ENCODE peak calls at places on chromosomes 2 and 18, in eight cellular contexts. One of them, this sample, is unnamed.

GRCh38 chr2:109419960-109420370 is 193.8 kb downstream of the SEPTIN10 start:
- DNase-seq in kidney glomerular epithelial cell: no peak
- DNase-seq in iPS DF 19.7: no peak
- DNase-seq in GM12865: no peak
- DNase-seq in AG20443: peak
- DNase-seq in A549: no peak
- DNase-seq in HFFc6: peak
- DNase-seq in retina: no peak
- DNase-seq in this sample: peak

GRCh38 chr18:13246121-13246520 is 27.6 kb downstream of the LDLRAD4 start:
- DNase-seq in kidney glomerular epithelial cell: no peak
- DNase-seq in iPS DF 19.7: no peak
- DNase-seq in GM12865: no peak
- DNase-seq in AG20443: no peak
- DNase-seq in A549: no peak
- DNase-seq in HFFc6: no peak
- DNase-seq in retina: no peak
- DNase-seq in this sample: no peak

GRCh38 chr18:8982416-8983183 is 119.9 kb upstream of the NDUFV2 start:
- DNase-seq in kidney glomerular epithelial cell: peak
- DNase-seq in iPS DF 19.7: no peak
- DNase-seq in GM12865: peak
- DNase-seq in AG20443: peak
- DNase-seq in A549: peak
- DNase-seq in HFFc6: peak
- DNase-seq in retina: peak
- DNase-seq in this sample: peak

GRCh38 chr18:13371689-13372404 is 153.3 kb downstream of the LDLRAD4 start:
- DNase-seq in kidney glomerular epithelial cell: no peak
- DNase-seq in iPS DF 19.7: no peak
- DNase-seq in GM12865: no peak
- DNase-seq in AG20443: no peak
- DNase-seq in A549: no peak
- DNase-seq in HFFc6: no peak
- DNase-seq in retina: no peak
- DNase-seq in this sample: no peak

GRCh38 chr2:170475878-170476277 is 239.3 kb upstream of the SP5 start:
- DNase-seq in kidney glomerular epithelial cell: no peak
- DNase-seq in iPS DF 19.7: no peak
- DNase-seq in GM12865: no peak
- DNase-seq in AG20443: no peak
- DNase-seq in A549: no peak
- DNase-seq in HFFc6: no peak
- DNase-seq in retina: no peak
- DNase-seq in this sample: no peak

GRCh38 chr2:61789807-61790602 is 63.9 kb downstream of the FAM161A start:
- DNase-seq in kidney glomerular epithelial cell: no peak
- DNase-seq in iPS DF 19.7: no peak
- DNase-seq in GM12865: no peak
- DNase-seq in AG20443: no peak
- DNase-seq in A549: no peak
- DNase-seq in HFFc6: no peak
- DNase-seq in retina: no peak
- DNase-seq in this sample: no peak

GRCh38 chr2:197677483-197677882 is 2.1 kb upstream of the RFTN2 start:
- DNase-seq in kidney glomerular epithelial cell: no peak
- DNase-seq in iPS DF 19.7: no peak
- DNase-seq in GM12865: no peak
- DNase-seq in AG20443: peak
- DNase-seq in A549: no peak
- DNase-seq in HFFc6: peak
- DNase-seq in retina: no peak
- DNase-seq in this sample: peak

GRCh38 chr2:191835539-191836350 is 11.1 kb downstream of the CAVIN2 start:
- DNase-seq in kidney glomerular epithelial cell: no peak
- DNase-seq in iPS DF 19.7: peak
- DNase-seq in GM12865: no peak
- DNase-seq in AG20443: no peak
- DNase-seq in A549: no peak
- DNase-seq in HFFc6: peak
- DNase-seq in retina: no peak
- DNase-seq in this sample: no peak

GRCh38 chr2:68045337-68045736 is 17.5 kb downstream of the C1D start:
- DNase-seq in kidney glomerular epithelial cell: no peak
- DNase-seq in iPS DF 19.7: no peak
- DNase-seq in GM12865: no peak
- DNase-seq in AG20443: no peak
- DNase-seq in A549: no peak
- DNase-seq in HFFc6: peak
- DNase-seq in retina: no peak
- DNase-seq in this sample: peak

GRCh38 chr2:157172866-157173578 is 84.5 kb upstream of the GALNT5 start:
- DNase-seq in kidney glomerular epithelial cell: no peak
- DNase-seq in iPS DF 19.7: no peak
- DNase-seq in GM12865: no peak
- DNase-seq in AG20443: peak
- DNase-seq in A549: no peak
- DNase-seq in HFFc6: no peak
- DNase-seq in retina: no peak
- DNase-seq in this sample: no peak

GRCh38 chr2:210269148-210269547 is 43.9 kb upstream of the ACADL start:
- DNase-seq in kidney glomerular epithelial cell: no peak
- DNase-seq in iPS DF 19.7: no peak
- DNase-seq in GM12865: no peak
- DNase-seq in AG20443: no peak
- DNase-seq in A549: no peak
- DNase-seq in HFFc6: no peak
- DNase-seq in retina: no peak
- DNase-seq in this sample: no peak

GRCh38 chr18:58067611-58068010 is 23.6 kb downstream of the NEDD4L start:
- DNase-seq in kidney glomerular epithelial cell: no peak
- DNase-seq in iPS DF 19.7: no peak
- DNase-seq in GM12865: no peak
- DNase-seq in AG20443: no peak
- DNase-seq in A549: no peak
- DNase-seq in HFFc6: no peak
- DNase-seq in retina: no peak
- DNase-seq in this sample: no peak

GRCh38 chr2:191280834-191281756 is 35.9 kb downstream of the MYO1B start:
- DNase-seq in kidney glomerular epithelial cell: no peak
- DNase-seq in iPS DF 19.7: no peak
- DNase-seq in GM12865: no peak
- DNase-seq in AG20443: no peak
- DNase-seq in A549: no peak
- DNase-seq in HFFc6: no peak
- DNase-seq in retina: no peak
- DNase-seq in this sample: no peak

GRCh38 chr2:161136696-161137324 is 23.4 kb upstream of the TANK start:
- DNase-seq in kidney glomerular epithelial cell: peak
- DNase-seq in iPS DF 19.7: no peak
- DNase-seq in GM12865: peak
- DNase-seq in AG20443: peak
- DNase-seq in A549: no peak
- DNase-seq in HFFc6: no peak
- DNase-seq in retina: no peak
- DNase-seq in this sample: no peak

GRCh38 chr2:1234731-1235308 is 178.4 kb upstream of the TPO start:
- DNase-seq in kidney glomerular epithelial cell: peak
- DNase-seq in iPS DF 19.7: no peak
- DNase-seq in GM12865: no peak
- DNase-seq in AG20443: no peak
- DNase-seq in A549: no peak
- DNase-seq in HFFc6: peak
- DNase-seq in retina: no peak
- DNase-seq in this sample: no peak

GRCh38 chr2:198173864-198174263 is 369.5 kb downstream of the PLCL1 start:
- DNase-seq in kidney glomerular epithelial cell: no peak
- DNase-seq in iPS DF 19.7: no peak
- DNase-seq in GM12865: no peak
- DNase-seq in AG20443: no peak
- DNase-seq in A549: no peak
- DNase-seq in HFFc6: no peak
- DNase-seq in retina: no peak
- DNase-seq in this sample: no peak

GRCh38 chr2:79487371-79487770 is 25.5 kb upstream of the CTNNA2 start:
- DNase-seq in kidney glomerular epithelial cell: no peak
- DNase-seq in iPS DF 19.7: no peak
- DNase-seq in GM12865: no peak
- DNase-seq in AG20443: no peak
- DNase-seq in A549: no peak
- DNase-seq in HFFc6: no peak
- DNase-seq in retina: no peak
- DNase-seq in this sample: no peak

GRCh38 chr2:200247494-200247893 is 59.0 kb upstream of the SPATS2L start:
- DNase-seq in kidney glomerular epithelial cell: peak
- DNase-seq in iPS DF 19.7: no peak
- DNase-seq in GM12865: no peak
- DNase-seq in AG20443: peak
- DNase-seq in A549: no peak
- DNase-seq in HFFc6: peak
- DNase-seq in retina: no peak
- DNase-seq in this sample: no peak

GRCh38 chr2:18922276-18922675 is 332.9 kb upstream of the NT5C1B start:
- DNase-seq in kidney glomerular epithelial cell: no peak
- DNase-seq in iPS DF 19.7: no peak
- DNase-seq in GM12865: no peak
- DNase-seq in AG20443: no peak
- DNase-seq in A549: no peak
- DNase-seq in HFFc6: peak
- DNase-seq in retina: no peak
- DNase-seq in this sample: no peak

GRCh38 chr2:195498839-195499490 is 158.1 kb upstream of the SLC39A10 start:
- DNase-seq in kidney glomerular epithelial cell: no peak
- DNase-seq in iPS DF 19.7: no peak
- DNase-seq in GM12865: no peak
- DNase-seq in AG20443: peak
- DNase-seq in A549: no peak
- DNase-seq in HFFc6: peak
- DNase-seq in retina: no peak
- DNase-seq in this sample: no peak

GRCh38 chr2:44358498-44358897 is 2.8 kb downstream of the PREPL start:
- DNase-seq in kidney glomerular epithelial cell: peak
- DNase-seq in iPS DF 19.7: no peak
- DNase-seq in GM12865: peak
- DNase-seq in AG20443: peak
- DNase-seq in A549: no peak
- DNase-seq in HFFc6: no peak
- DNase-seq in retina: no peak
- DNase-seq in this sample: peak

GRCh38 chr2:96205238-96205637 is 3.4 kb downstream of the STARD7 start:
- DNase-seq in kidney glomerular epithelial cell: no peak
- DNase-seq in iPS DF 19.7: no peak
- DNase-seq in GM12865: no peak
- DNase-seq in AG20443: peak
- DNase-seq in A549: no peak
- DNase-seq in HFFc6: peak
- DNase-seq in retina: no peak
- DNase-seq in this sample: no peak

GRCh38 chr18:8217041-8217564 is 392.1 kb upstream of the RAB12 start:
- DNase-seq in kidney glomerular epithelial cell: no peak
- DNase-seq in iPS DF 19.7: no peak
- DNase-seq in GM12865: no peak
- DNase-seq in AG20443: no peak
- DNase-seq in A549: no peak
- DNase-seq in HFFc6: no peak
- DNase-seq in retina: peak
- DNase-seq in this sample: no peak

GRCh38 chr18:31156831-31157763 is 5.6 kb downstream of the DSC1 start:
- DNase-seq in kidney glomerular epithelial cell: peak
- DNase-seq in iPS DF 19.7: no peak
- DNase-seq in GM12865: no peak
- DNase-seq in AG20443: no peak
- DNase-seq in A549: no peak
- DNase-seq in HFFc6: no peak
- DNase-seq in retina: no peak
- DNase-seq in this sample: no peak

GRCh38 chr2:67733517-67733916 is 329.3 kb downstream of the C1D start:
- DNase-seq in kidney glomerular epithelial cell: peak
- DNase-seq in iPS DF 19.7: peak
- DNase-seq in GM12865: peak
- DNase-seq in AG20443: peak
- DNase-seq in A549: peak
- DNase-seq in HFFc6: no peak
- DNase-seq in retina: no peak
- DNase-seq in this sample: peak

GRCh38 chr2:49973917-49974368 is 819.6 kb upstream of the FSHR start:
- DNase-seq in kidney glomerular epithelial cell: peak
- DNase-seq in iPS DF 19.7: peak
- DNase-seq in GM12865: peak
- DNase-seq in AG20443: peak
- DNase-seq in A549: peak
- DNase-seq in HFFc6: no peak
- DNase-seq in retina: peak
- DNase-seq in this sample: peak

GRCh38 chr18:37465922-37466321 is 99.7 kb downstream of the CELF4 start:
- DNase-seq in kidney glomerular epithelial cell: no peak
- DNase-seq in iPS DF 19.7: no peak
- DNase-seq in GM12865: no peak
- DNase-seq in AG20443: no peak
- DNase-seq in A549: no peak
- DNase-seq in HFFc6: no peak
- DNase-seq in retina: peak
- DNase-seq in this sample: no peak

GRCh38 chr2:117359266-117359970 is 455.1 kb upstream of the DDX18 start:
- DNase-seq in kidney glomerular epithelial cell: no peak
- DNase-seq in iPS DF 19.7: no peak
- DNase-seq in GM12865: no peak
- DNase-seq in AG20443: no peak
- DNase-seq in A549: no peak
- DNase-seq in HFFc6: no peak
- DNase-seq in retina: no peak
- DNase-seq in this sample: no peak

GRCh38 chr2:172082105-172082943 is 3.0 kb upstream of the DLX1 start:
- DNase-seq in kidney glomerular epithelial cell: no peak
- DNase-seq in iPS DF 19.7: no peak
- DNase-seq in GM12865: no peak
- DNase-seq in AG20443: no peak
- DNase-seq in A549: no peak
- DNase-seq in HFFc6: peak
- DNase-seq in retina: peak
- DNase-seq in this sample: no peak

GRCh38 chr2:164903214-164903613 is 52.1 kb downstream of the SLC38A11 start:
- DNase-seq in kidney glomerular epithelial cell: peak
- DNase-seq in iPS DF 19.7: no peak
- DNase-seq in GM12865: no peak
- DNase-seq in AG20443: peak
- DNase-seq in A549: no peak
- DNase-seq in HFFc6: peak
- DNase-seq in retina: no peak
- DNase-seq in this sample: no peak

GRCh38 chr2:215394102-215394805 is 41.6 kb downstream of the FN1 start:
- DNase-seq in kidney glomerular epithelial cell: no peak
- DNase-seq in iPS DF 19.7: no peak
- DNase-seq in GM12865: no peak
- DNase-seq in AG20443: no peak
- DNase-seq in A549: no peak
- DNase-seq in HFFc6: no peak
- DNase-seq in retina: no peak
- DNase-seq in this sample: no peak

GRCh38 chr2:241209271-241209670 is 20.8 kb downstream of the ANO7 start:
- DNase-seq in kidney glomerular epithelial cell: no peak
- DNase-seq in iPS DF 19.7: no peak
- DNase-seq in GM12865: no peak
- DNase-seq in AG20443: no peak
- DNase-seq in A549: no peak
- DNase-seq in HFFc6: no peak
- DNase-seq in retina: no peak
- DNase-seq in this sample: no peak

GRCh38 chr2:74383254-74383653 is 3.1 kb upstream of the DCTN1 start:
- DNase-seq in kidney glomerular epithelial cell: peak
- DNase-seq in iPS DF 19.7: no peak
- DNase-seq in GM12865: no peak
- DNase-seq in AG20443: peak
- DNase-seq in A549: no peak
- DNase-seq in HFFc6: peak
- DNase-seq in retina: no peak
- DNase-seq in this sample: no peak

GRCh38 chr2:27870724-27871123 is 19.5 kb downstream of the RBKS start:
- DNase-seq in kidney glomerular epithelial cell: no peak
- DNase-seq in iPS DF 19.7: no peak
- DNase-seq in GM12865: no peak
- DNase-seq in AG20443: no peak
- DNase-seq in A549: no peak
- DNase-seq in HFFc6: peak
- DNase-seq in retina: no peak
- DNase-seq in this sample: no peak

This sample was measured in HTR-8/SVneo.